ENCODE peak calls at places on chromosome 10, in nine cellular contexts. W, B, G, S, P, T, A, U and Z are unnamed samples.

GRCh38 chr10:110893559-110894179 is 21.9 kb downstream of the PDCD4 start:
- DNase-seq in P (peak), B (no peak), A (peak), S (no peak), T (no peak), U (peak), G (peak), W (no peak), Z (no peak)

GRCh38 chr10:28913850-28914249 is 236.5 kb downstream of the BAMBI start:
- DNase-seq in G (no peak), W (no peak), S (no peak), A (no peak), P (peak), T (no peak), B (no peak), U (no peak), Z (no peak)

GRCh38 chr10:51758366-51758765 is 59.0 kb upstream of the CSTF2T start:
- DNase-seq in G (no peak), A (no peak), S (no peak), P (no peak), W (no peak), T (no peak), B (no peak), U (no peak), Z (no peak)

GRCh38 chr10:59131673-59132072 is 44.8 kb upstream of the PHYHIPL start:
- DNase-seq in G (no peak), P (peak), W (no peak), A (no peak), T (no peak), B (no peak), S (no peak), U (no peak), Z (no peak)

GRCh38 chr10:5561704-5562645 is 37.2 kb downstream of the CALML3 start:
- DNase-seq in A (no peak), T (no peak), W (no peak), G (no peak), P (no peak), B (no peak), U (no peak), S (no peak), Z (no peak)

GRCh38 chr10:98309366-98310355 is 41.7 kb upstream of the LOXL4 start:
- DNase-seq in W (no peak), T (no peak), U (peak), B (peak), A (no peak), G (peak), P (peak), S (peak), Z (peak)

GRCh38 chr10:74916283-74916682 is 89.9 kb downstream of the KAT6B start:
- DNase-seq in W (no peak), A (no peak), S (no peak), T (no peak), G (no peak), U (no peak), B (no peak), P (no peak), Z (no peak)

GRCh38 chr10:17235136-17235535 is 7.1 kb downstream of the VIM start:
- DNase-seq in A (no peak), T (no peak), W (no peak), P (peak), S (no peak), U (peak), B (no peak), G (peak), Z (no peak)

GRCh38 chr10:92110039-92110794 is 180.7 kb downstream of the CPEB3 start:
- DNase-seq in T (peak), U (peak), S (no peak), W (no peak), P (peak), G (no peak), B (no peak), A (no peak), Z (no peak)